ENCODE peak calls at places on chromosomes 13 and 19, in five cellular contexts. Q is fibroblast of lung, O is prostate gland, G is adrenal gland, R is breast epithelium. W is an unnamed sample.

GRCh38 chr19:14985133-14985532 is 5.5 kb upstream of the SLC1A6 start:
- DNase-seq in G (no peak), R (no peak), O (no peak), Q (no peak), W (no peak)

GRCh38 chr19:47113446-47114348 is at the start of gene ZC3H4:
- DNase-seq in Q (peak; percentile 86), O (peak; percentile 94), R (peak; percentile 98), G (peak; percentile 98), W (peak; percentile 95)

GRCh38 chr19:39670998-39671397 is 15.3 kb downstream of the LGALS16 start:
- DNase-seq in Q (no peak), R (no peak), G (no peak), O (no peak), W (no peak)

GRCh38 chr13:27037171-27037570 is 134.4 kb downstream of the USP12 start:
- DNase-seq in O (no peak), Q (no peak), G (no peak), R (no peak), W (no peak)

GRCh38 chr19:18985257-18985656 is 44.2 kb upstream of the HOMER3 start:
- DNase-seq in R (no peak), Q (no peak), G (peak; percentile 45), O (no peak), W (no peak)

GRCh38 chr19:43782689-43783231 is 2.0 kb upstream of the KCNN4 start:
- DNase-seq in Q (no peak), G (no peak), O (no peak), R (no peak), W (no peak)

GRCh38 chr13:25409938-25410337 is 38.2 kb downstream of the ATP8A2 start:
- DNase-seq in O (no peak), R (no peak), Q (no peak), G (no peak), W (no peak)

GRCh38 chr19:30688696-30689095 is 316.5 kb downstream of the ZNF536 start:
- DNase-seq in O (no peak), Q (no peak), R (no peak), G (no peak), W (no peak)

GRCh38 chr13:76632388-76633044 is 253.7 kb downstream of the KCTD12 start:
- DNase-seq in G (no peak), R (no peak), O (no peak), Q (no peak), W (no peak)

GRCh38 chr19:23403581-23404324 is 8.5 kb upstream of the ZNF91 start:
- DNase-seq in G (no peak), R (no peak), Q (no peak), O (no peak), W (no peak)

GRCh38 chr19:58577581-58578429 is 4.7 kb upstream of the MZF1 start:
- DNase-seq in R (peak; percentile 30), Q (no peak), G (peak; percentile 27), O (peak; percentile 3), W (no peak)

GRCh38 chr13:49759503-49759902 is 33.0 kb downstream of the KPNA3 start:
- DNase-seq in G (no peak), R (no peak), Q (no peak), O (no peak), W (no peak)

GRCh38 chr13:114002771-114003321 is 29.0 kb upstream of the C13orf46 start:
- DNase-seq in O (no peak), Q (no peak), R (no peak), G (no peak), W (no peak)

GRCh38 chr19:45733160-45733810 is at the start of gene MEIOSIN:
- DNase-seq in Q (no peak), R (no peak), G (no peak), O (no peak), W (no peak)

GRCh38 chr13:111145071-111145470 is 30.0 kb downstream of the ARHGEF7 start:
- DNase-seq in O (no peak), G (no peak), R (no peak), Q (no peak), W (no peak)

GRCh38 chr13:91360246-91360751 is 12.8 kb downstream of the MIR17HG start:
- DNase-seq in O (no peak), G (no peak), R (no peak), Q (no peak), W (no peak)

GRCh38 chr13:33079960-33080359 is 63.7 kb downstream of the KL start:
- DNase-seq in O (no peak), Q (no peak), R (no peak), G (no peak), W (no peak)

GRCh38 chr19:17869114-17869608 is 2.6 kb upstream of the SLC5A5 start:
- DNase-seq in Q (no peak), G (no peak), O (no peak), R (no peak), W (no peak)

GRCh38 chr19:17246681-17247425 is 1.1 kb upstream of the NR2F6 start:
- DNase-seq in G (peak; percentile 49), R (no peak), O (no peak), Q (peak; percentile 37), W (peak; percentile 37)

DNA sequence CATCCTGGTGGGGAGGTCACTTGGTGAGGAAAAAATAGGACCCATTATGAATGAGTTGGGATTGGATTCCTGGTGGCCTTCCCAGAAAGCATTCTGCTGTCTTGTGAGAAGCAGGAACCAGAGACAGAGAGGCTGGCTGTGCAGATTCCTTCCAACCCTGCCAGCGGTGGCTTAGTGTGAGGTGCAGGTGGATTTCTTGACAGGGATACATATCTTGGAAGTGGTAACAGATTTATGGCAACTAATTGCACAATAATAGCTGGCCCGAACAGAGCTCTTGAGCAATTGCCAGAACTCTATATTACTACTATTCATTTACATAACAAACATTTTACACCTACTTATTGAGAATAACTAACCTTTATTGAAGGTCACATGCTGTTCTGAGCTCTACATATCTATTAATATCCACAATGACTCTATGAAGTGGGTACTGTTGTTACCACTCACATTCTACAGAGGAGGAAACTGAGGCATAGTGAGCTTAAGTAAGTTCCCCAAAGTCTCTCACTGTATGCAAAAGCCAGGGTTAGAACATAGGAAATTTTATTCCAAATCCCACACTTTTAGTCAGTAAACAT is 173.9 kb upstream of the SERP2 start:
- DNase-seq in G (peak; percentile 24), R (no peak), Q (no peak), O (peak; percentile 39), W (no peak)
- H3K27ac ChIP-seq in G (no peak overlapping the region), R (no peak overlapping the region), Q (no peak overlapping the region), O (no peak overlapping the region), W (no peak overlapping the region)

DNA sequence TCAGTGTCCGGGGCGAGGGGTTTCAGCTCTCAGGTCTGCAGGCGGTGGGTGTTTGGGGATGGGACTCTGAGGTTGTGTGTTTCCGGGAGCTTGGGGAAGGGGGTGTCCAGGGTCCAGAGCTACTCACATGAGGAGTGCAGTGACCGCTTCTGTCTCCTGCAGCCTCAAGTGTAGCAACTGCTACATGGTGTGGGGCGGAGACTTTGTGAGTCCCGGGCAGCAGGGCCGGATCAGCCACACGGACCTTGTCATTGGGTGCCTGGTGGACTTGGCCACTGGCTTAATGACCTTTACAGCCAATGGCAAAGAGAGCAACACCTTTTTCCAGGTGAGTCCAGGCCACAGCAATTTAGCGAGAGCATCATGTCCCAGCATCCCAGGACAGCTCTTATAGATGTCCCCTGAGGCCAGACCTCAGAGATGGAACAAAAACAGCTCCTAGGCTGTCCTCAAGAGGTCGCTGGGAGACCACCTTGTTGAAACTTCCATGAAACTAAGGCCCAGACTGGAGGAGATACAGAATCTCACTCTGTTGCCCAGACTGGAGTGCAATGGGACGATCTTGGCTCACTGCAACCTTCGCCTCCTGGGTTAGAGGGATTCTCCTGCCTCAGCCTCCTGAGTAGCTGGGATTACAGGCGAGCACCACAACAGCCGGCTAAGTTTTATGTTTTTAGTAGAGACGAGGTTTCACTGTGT is 44.9 kb downstream of the RYR1 start:
- DNase-seq in Q (no peak), R (no peak), G (no peak), O (no peak), W (no peak)
- TF ChIP-seq CTCF in Q (peak; percentile 8), R (no peak), G (no peak), O (no peak), W (no peak)

DNA sequence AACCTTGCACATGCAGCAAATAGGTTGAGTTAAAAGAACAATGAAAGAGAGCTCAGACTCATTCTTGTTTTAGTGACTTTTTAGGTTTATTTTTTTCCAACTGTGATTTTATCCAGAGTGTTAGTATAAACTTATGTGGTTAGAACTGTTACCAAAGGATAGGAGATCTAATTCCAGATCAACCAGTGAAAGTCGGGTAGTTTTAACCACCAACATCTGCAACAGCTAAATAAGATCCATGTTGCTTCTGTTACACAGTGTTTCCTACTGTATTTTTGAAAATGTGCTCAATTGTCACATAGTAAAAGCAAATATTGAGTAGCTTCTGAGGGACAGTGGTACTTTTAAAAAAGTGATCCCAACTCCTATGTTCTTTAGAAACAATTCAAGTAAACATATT is 53.9 kb upstream of the ARGLU1 start:
- DNase-seq in O (no peak), R (no peak), G (no peak), Q (no peak), W (no peak)
- H3K27me3 ChIP-seq in O (no peaks in the 10 kb centered on the region), R (no peaks in the 10 kb centered on the region), G (no peaks in the 10 kb centered on the region), Q (peaks cover 14% of the 10 kb centered on the region), W (no peaks in the 10 kb centered on the region)

GRCh38 chr19:5943623-5944022 is 29.6 kb downstream of the CAPS start:
- DNase-seq in R (no peak), O (no peak), Q (peak; percentile 52), G (no peak), W (no peak)
- H3K27ac ChIP-seq in R (peak overlapping the region; percentile 64), O (no peak overlapping the region), Q (peak overlapping the region; percentile 46), G (no peak overlapping the region), W (no peak overlapping the region)

GRCh38 chr13:23810842-23811241 is 78.4 kb downstream of the MIPEP start:
- DNase-seq in Q (no peak), G (no peak), O (no peak), R (no peak), W (no peak)
- TF ChIP-seq CTCF in Q (peak; percentile 13), G (no peak), O (no peak), R (no peak), W (no peak)

GRCh38 chr13:99941086-99941485 is 30.5 kb downstream of the ZIC5 start:
- DNase-seq in G (no peak), R (no peak), O (no peak), Q (no peak), W (no peak)
- H3K27me3 ChIP-seq in G (peaks cover 17% of the 10 kb centered on the region), R (no peaks in the 10 kb centered on the region), O (peaks cover 4% of the 10 kb centered on the region), Q (no peaks in the 10 kb centered on the region), W (no peaks in the 10 kb centered on the region)